ENCODE peak calls at places on chromosome 15, in six cellular contexts. V is AG04449; K is effector CD4-positive, alpha-beta T cell; E is NCI-H1092; N is pulmonary artery endothelial cell; J is stimulated activated CD8-positive, alpha-beta memory T cell treated with anti-CD3 and anti-CD28 coated beads, Interleukin-4, amount 100 ng/mL, for 4 hours. Y is an unnamed sample.

GRCh38 chr15:99997112-99997651 is 263.9 kb upstream of the LYSMD4 start:
- DNase-seq in V (no peak), K (no peak), J (no peak), E (no peak), N (no peak), Y (no peak)

GRCh38 chr15:92452143-92452542 is 58.5 kb downstream of the ST8SIA2 start:
- DNase-seq in V (no peak), K (no peak), J (no peak), N (no peak), E (no peak), Y (no peak)

GRCh38 chr15:37076543-37076942 is 23.8 kb downstream of the MEIS2 start:
- DNase-seq in E (no peak), N (no peak), J (no peak), K (no peak), V (no peak), Y (no peak)

GRCh38 chr15:34789326-34789725 is 6.0 kb downstream of the ACTC1 start:
- DNase-seq in E (no peak), K (no peak), N (no peak), V (no peak), J (no peak), Y (no peak)

GRCh38 chr15:57160823-57161560 is 215.3 kb upstream of the CGNL1 start:
- DNase-seq in N (no peak), E (no peak), V (peak), J (no peak), K (no peak), Y (no peak)

GRCh38 chr15:87618203-87618725 is 638.3 kb downstream of the NTRK3 start:
- DNase-seq in N (no peak), E (no peak), K (no peak), J (no peak), V (no peak), Y (no peak)

GRCh38 chr15:63698731-63699130 is 101.5 kb downstream of the FBXL22 start:
- DNase-seq in V (no peak), J (no peak), E (no peak), N (no peak), K (no peak), Y (no peak)

GRCh38 chr15:79523266-79523665 is 91.1 kb downstream of the MINAR1 start:
- DNase-seq in J (no peak), V (no peak), K (no peak), E (no peak), N (no peak), Y (no peak)

GRCh38 chr15:57003418-57003817 is 85.0 kb downstream of the TCF12 start:
- DNase-seq in N (peak), K (no peak), V (peak), J (no peak), E (no peak), Y (no peak)

GRCh38 chr15:60395276-60396011 is 2.3 kb downstream of the ANXA2 start:
- DNase-seq in V (no peak), E (peak), N (no peak), J (no peak), K (no peak), Y (no peak)

GRCh38 chr15:57635300-57635944 is 43.7 kb downstream of the MYZAP start:
- DNase-seq in V (no peak), N (no peak), K (no peak), E (no peak), J (no peak), Y (no peak)

GRCh38 chr15:56217341-56217740 is 26.3 kb downstream of the RFX7 start:
- DNase-seq in K (no peak), J (no peak), N (no peak), E (no peak), V (no peak), Y (no peak)

GRCh38 chr15:61871926-61872522 is 188.2 kb downstream of the VPS13C start:
- DNase-seq in E (no peak), J (no peak), K (no peak), V (no peak), N (no peak), Y (no peak)

GRCh38 chr15:62951481-62951880 is 91.1 kb upstream of the TPM1 start:
- DNase-seq in K (no peak), J (no peak), V (no peak), E (no peak), N (no peak), Y (no peak)

GRCh38 chr15:40984963-40985362 is 31.7 kb downstream of the CHAC1 start:
- DNase-seq in E (no peak), N (no peak), V (peak), J (no peak), K (no peak), Y (no peak)

GRCh38 chr15:92958105-92958504 is 58.0 kb downstream of the CHD2 start:
- DNase-seq in E (no peak), V (no peak), K (peak), J (peak), N (no peak), Y (no peak)

GRCh38 chr15:63983071-63983711 is 63.1 kb downstream of the DAPK2 start:
- DNase-seq in E (no peak), V (no peak), J (no peak), K (no peak), N (no peak), Y (no peak)

GRCh38 chr15:36156855-36157521 is 422.4 kb upstream of the CDIN1 start:
- DNase-seq in V (no peak), J (no peak), E (no peak), N (no peak), K (no peak), Y (no peak)

GRCh38 chr15:35306361-35306981 is 221.4 kb upstream of the NANOGP8 start:
- DNase-seq in E (no peak), N (peak), K (no peak), J (no peak), V (no peak), Y (peak)

GRCh38 chr15:92571824-92572223 is 83.8 kb downstream of the FAM174B start:
- DNase-seq in J (no peak), E (no peak), K (no peak), N (no peak), V (no peak), Y (no peak)

GRCh38 chr15:25568751-25569150 is 129.9 kb upstream of the UBE3A start:
- DNase-seq in K (no peak), V (no peak), N (no peak), E (no peak), J (no peak), Y (no peak)

GRCh38 chr15:89409993-89410767 is 75.6 kb upstream of the POLG start:
- DNase-seq in N (no peak), J (no peak), V (no peak), K (no peak), E (no peak), Y (no peak)

GRCh38 chr15:55993111-55993803 is at the start of gene NEDD4:
- DNase-seq in V (no peak), E (peak), J (peak), K (peak), N (peak), Y (peak)

GRCh38 chr15:89912674-89913396 is at the start of gene ARPIN:
- DNase-seq in J (no peak), N (no peak), V (no peak), E (no peak), K (no peak), Y (no peak)

GRCh38 chr15:23574742-23575141 is 9.3 kb downstream of the MKRN3 start:
- DNase-seq in J (no peak), V (no peak), N (no peak), E (no peak), K (no peak), Y (no peak)

GRCh38 chr15:29115093-29115991 is 154.3 kb downstream of the NSMCE3 start:
- DNase-seq in E (no peak), J (no peak), K (no peak), V (no peak), N (no peak), Y (no peak)

GRCh38 chr15:71252036-71252898 is 137.0 kb downstream of the THSD4 start:
- DNase-seq in J (no peak), K (no peak), V (no peak), E (no peak), N (peak), Y (no peak)

GRCh38 chr15:39741258-39741657 is 41.4 kb downstream of the FSIP1 start:
- DNase-seq in K (no peak), V (no peak), J (no peak), N (no peak), E (no peak), Y (no peak)

GRCh38 chr15:57565326-57565725 is 26.4 kb upstream of the MYZAP start:
- DNase-seq in K (peak), V (no peak), N (no peak), J (no peak), E (peak), Y (peak)

GRCh38 chr15:34122771-34123183 is 20.9 kb downstream of the PGBD4 start:
- DNase-seq in E (no peak), K (no peak), V (peak), J (no peak), N (peak), Y (no peak)

GRCh38 chr15:70569718-70570231 is 193.6 kb downstream of the UACA start:
- DNase-seq in N (no peak), K (no peak), J (no peak), V (no peak), E (no peak), Y (no peak)

GRCh38 chr15:65374831-65375401 is 2.9 kb downstream of the IGDCC3 start:
- DNase-seq in J (no peak), E (no peak), V (peak), N (no peak), K (no peak), Y (no peak)

GRCh38 chr15:93331545-93332117 is 242.6 kb upstream of the RGMA start:
- DNase-seq in K (no peak), N (no peak), J (no peak), E (no peak), V (no peak), Y (no peak)

GRCh38 chr15:69093127-69093526 is 67.3 kb upstream of the GLCE start:
- DNase-seq in K (no peak), V (no peak), E (no peak), J (no peak), N (no peak), Y (no peak)

GRCh38 chr15:62569460-62570404 is 404.6 kb upstream of the C2CD4B start:
- DNase-seq in N (no peak), J (no peak), K (no peak), E (peak), V (peak), Y (peak)

GRCh38 chr15:88476635-88477038 is 9.1 kb downstream of the MRPS11 start:
- DNase-seq in E (peak), N (no peak), K (peak), J (no peak), V (no peak), Y (no peak)

GRCh38 chr15:60639502-60639901 is 160.6 kb upstream of the ICE2 start:
- DNase-seq in N (no peak), V (no peak), E (no peak), J (no peak), K (no peak), Y (no peak)

GRCh38 chr15:71800190-71800589 is 10.2 kb upstream of the NR2E3 start:
- DNase-seq in E (no peak), J (no peak), V (no peak), N (no peak), K (no peak), Y (no peak)

GRCh38 chr15:45134682-45135604 is 5.1 kb downstream of the DUOX1 start:
- DNase-seq in E (no peak), V (no peak), N (no peak), J (no peak), K (no peak), Y (no peak)

Y was measured in left colon.